ENCODE peak calls at places on chromosome 10, in nine cellular contexts. One of them, this sample, is unnamed.

GRCh38 chr10:69570050-69570816 is 3.0 kb downstream of the NEUROG3 start:
- DNase-seq in NCI-H345: no peak
- DNase-seq in brain microvascular endothelial cell: no peak
- DNase-seq in B cell: no peak
- DNase-seq in NCI-H2081: no peak
- DNase-seq in prostate gland: no peak
- DNase-seq in T-helper 9 cell: no peak
- DNase-seq in mammary epithelial cell: no peak
- DNase-seq in left ventricle myocardium superior: no peak
- DNase-seq in this sample: no peak

GRCh38 chr10:84743483-84743882 is 415.1 kb downstream of the CCSER2 start:
- DNase-seq in NCI-H345: no peak
- DNase-seq in left ventricle myocardium superior: no peak
- DNase-seq in B cell: no peak
- DNase-seq in brain microvascular endothelial cell: peak
- DNase-seq in T-helper 9 cell: no peak
- DNase-seq in NCI-H2081: no peak
- DNase-seq in prostate gland: no peak
- DNase-seq in mammary epithelial cell: no peak
- DNase-seq in this sample: no peak

GRCh38 chr10:118511720-118512119 is 83.7 kb downstream of the PRLHR start:
- DNase-seq in NCI-H345: no peak
- DNase-seq in NCI-H2081: no peak
- DNase-seq in T-helper 9 cell: no peak
- DNase-seq in mammary epithelial cell: peak
- DNase-seq in B cell: no peak
- DNase-seq in prostate gland: no peak
- DNase-seq in brain microvascular endothelial cell: no peak
- DNase-seq in left ventricle myocardium superior: no peak
- DNase-seq in this sample: no peak

GRCh38 chr10:69952069-69952800 is 100.4 kb upstream of the MACROH2A2 start:
- DNase-seq in prostate gland: no peak
- DNase-seq in NCI-H345: no peak
- DNase-seq in NCI-H2081: no peak
- DNase-seq in B cell: no peak
- DNase-seq in left ventricle myocardium superior: no peak
- DNase-seq in mammary epithelial cell: no peak
- DNase-seq in T-helper 9 cell: no peak
- DNase-seq in brain microvascular endothelial cell: no peak
- DNase-seq in this sample: peak

GRCh38 chr10:69438531-69439349 is 12.5 kb upstream of the TSPAN15 start:
- DNase-seq in left ventricle myocardium superior: no peak
- DNase-seq in B cell: no peak
- DNase-seq in NCI-H2081: no peak
- DNase-seq in NCI-H345: no peak
- DNase-seq in prostate gland: peak
- DNase-seq in T-helper 9 cell: no peak
- DNase-seq in mammary epithelial cell: peak
- DNase-seq in brain microvascular endothelial cell: peak
- DNase-seq in this sample: no peak

GRCh38 chr10:63780075-63780474 is 258.9 kb downstream of the REEP3 start:
- DNase-seq in B cell: no peak
- DNase-seq in NCI-H2081: no peak
- DNase-seq in left ventricle myocardium superior: no peak
- DNase-seq in T-helper 9 cell: no peak
- DNase-seq in prostate gland: no peak
- DNase-seq in mammary epithelial cell: no peak
- DNase-seq in brain microvascular endothelial cell: no peak
- DNase-seq in NCI-H345: no peak
- DNase-seq in this sample: no peak

GRCh38 chr10:3852147-3852904 is 67.3 kb upstream of the KLF6 start:
- DNase-seq in NCI-H345: peak
- DNase-seq in T-helper 9 cell: peak
- DNase-seq in prostate gland: peak
- DNase-seq in left ventricle myocardium superior: peak
- DNase-seq in brain microvascular endothelial cell: peak
- DNase-seq in mammary epithelial cell: peak
- DNase-seq in B cell: no peak
- DNase-seq in NCI-H2081: peak
- DNase-seq in this sample: no peak

GRCh38 chr10:89695307-89695706 is 6.1 kb upstream of the KIF20B start:
- DNase-seq in NCI-H345: no peak
- DNase-seq in NCI-H2081: no peak
- DNase-seq in left ventricle myocardium superior: no peak
- DNase-seq in mammary epithelial cell: no peak
- DNase-seq in brain microvascular endothelial cell: no peak
- DNase-seq in prostate gland: no peak
- DNase-seq in B cell: no peak
- DNase-seq in T-helper 9 cell: no peak
- DNase-seq in this sample: no peak

GRCh38 chr10:70459771-70460490 is 18.4 kb upstream of the NODAL start:
- DNase-seq in mammary epithelial cell: no peak
- DNase-seq in B cell: no peak
- DNase-seq in brain microvascular endothelial cell: no peak
- DNase-seq in NCI-H2081: no peak
- DNase-seq in NCI-H345: no peak
- DNase-seq in left ventricle myocardium superior: no peak
- DNase-seq in T-helper 9 cell: no peak
- DNase-seq in prostate gland: no peak
- DNase-seq in this sample: no peak

GRCh38 chr10:79130846-79131245 is 62.1 kb downstream of the ZMIZ1 start:
- DNase-seq in T-helper 9 cell: no peak
- DNase-seq in prostate gland: no peak
- DNase-seq in left ventricle myocardium superior: no peak
- DNase-seq in NCI-H2081: no peak
- DNase-seq in brain microvascular endothelial cell: no peak
- DNase-seq in B cell: no peak
- DNase-seq in NCI-H345: no peak
- DNase-seq in mammary epithelial cell: no peak
- DNase-seq in this sample: no peak

GRCh38 chr10:43221419-43222293 is 45.2 kb downstream of the RASGEF1A start:
- DNase-seq in NCI-H2081: no peak
- DNase-seq in T-helper 9 cell: no peak
- DNase-seq in NCI-H345: no peak
- DNase-seq in brain microvascular endothelial cell: no peak
- DNase-seq in left ventricle myocardium superior: peak
- DNase-seq in B cell: peak
- DNase-seq in prostate gland: no peak
- DNase-seq in mammary epithelial cell: no peak
- DNase-seq in this sample: no peak

GRCh38 chr10:98030093-98030821 is at the start of gene CRTAC1:
- DNase-seq in mammary epithelial cell: no peak
- DNase-seq in T-helper 9 cell: no peak
- DNase-seq in prostate gland: peak
- DNase-seq in NCI-H2081: peak
- DNase-seq in left ventricle myocardium superior: peak
- DNase-seq in NCI-H345: peak
- DNase-seq in brain microvascular endothelial cell: no peak
- DNase-seq in B cell: no peak
- DNase-seq in this sample: no peak

GRCh38 chr10:47026301-47027107 is 115.3 kb downstream of the PTPN20 start:
- DNase-seq in prostate gland: no peak
- DNase-seq in left ventricle myocardium superior: no peak
- DNase-seq in B cell: no peak
- DNase-seq in NCI-H345: no peak
- DNase-seq in NCI-H2081: no peak
- DNase-seq in mammary epithelial cell: no peak
- DNase-seq in brain microvascular endothelial cell: no peak
- DNase-seq in T-helper 9 cell: no peak
- DNase-seq in this sample: no peak

GRCh38 chr10:923844-924523 is 7.5 kb downstream of the LARP4B start:
- DNase-seq in left ventricle myocardium superior: no peak
- DNase-seq in B cell: no peak
- DNase-seq in T-helper 9 cell: no peak
- DNase-seq in NCI-H345: no peak
- DNase-seq in prostate gland: no peak
- DNase-seq in mammary epithelial cell: no peak
- DNase-seq in brain microvascular endothelial cell: no peak
- DNase-seq in NCI-H2081: no peak
- DNase-seq in this sample: no peak

GRCh38 chr10:101562231-101562630 is 25.8 kb downstream of the POLL start:
- DNase-seq in brain microvascular endothelial cell: no peak
- DNase-seq in left ventricle myocardium superior: no peak
- DNase-seq in mammary epithelial cell: no peak
- DNase-seq in T-helper 9 cell: no peak
- DNase-seq in B cell: no peak
- DNase-seq in prostate gland: no peak
- DNase-seq in NCI-H2081: no peak
- DNase-seq in NCI-H345: no peak
- DNase-seq in this sample: no peak

GRCh38 chr10:118045842-118046490 is 775 bp downstream of the RAB11FIP2 start:
- DNase-seq in left ventricle myocardium superior: no peak
- DNase-seq in brain microvascular endothelial cell: peak
- DNase-seq in mammary epithelial cell: peak
- DNase-seq in T-helper 9 cell: peak
- DNase-seq in NCI-H2081: no peak
- DNase-seq in NCI-H345: peak
- DNase-seq in prostate gland: peak
- DNase-seq in B cell: no peak
- DNase-seq in this sample: peak

GRCh38 chr10:614772-615582 is 74.5 kb downstream of the DIP2C start:
- DNase-seq in B cell: peak
- DNase-seq in T-helper 9 cell: no peak
- DNase-seq in NCI-H345: no peak
- DNase-seq in left ventricle myocardium superior: peak
- DNase-seq in NCI-H2081: no peak
- DNase-seq in mammary epithelial cell: no peak
- DNase-seq in brain microvascular endothelial cell: no peak
- DNase-seq in prostate gland: no peak
- DNase-seq in this sample: no peak

GRCh38 chr10:88152720-88153119 is 289.3 kb downstream of the PTEN start:
- DNase-seq in brain microvascular endothelial cell: peak
- DNase-seq in B cell: no peak
- DNase-seq in NCI-H2081: no peak
- DNase-seq in mammary epithelial cell: peak
- DNase-seq in prostate gland: peak
- DNase-seq in NCI-H345: no peak
- DNase-seq in left ventricle myocardium superior: no peak
- DNase-seq in T-helper 9 cell: no peak
- DNase-seq in this sample: no peak

GRCh38 chr10:52858722-52859121 is 86.1 kb upstream of the MBL2 start:
- DNase-seq in prostate gland: no peak
- DNase-seq in T-helper 9 cell: no peak
- DNase-seq in NCI-H2081: no peak
- DNase-seq in B cell: no peak
- DNase-seq in left ventricle myocardium superior: no peak
- DNase-seq in mammary epithelial cell: peak
- DNase-seq in brain microvascular endothelial cell: no peak
- DNase-seq in NCI-H345: no peak
- DNase-seq in this sample: no peak

GRCh38 chr10:31820096-31820495 is 108.5 kb downstream of the ARHGAP12 start:
- DNase-seq in B cell: no peak
- DNase-seq in T-helper 9 cell: no peak
- DNase-seq in brain microvascular endothelial cell: no peak
- DNase-seq in mammary epithelial cell: no peak
- DNase-seq in NCI-H2081: no peak
- DNase-seq in prostate gland: no peak
- DNase-seq in left ventricle myocardium superior: no peak
- DNase-seq in NCI-H345: no peak
- DNase-seq in this sample: no peak

GRCh38 chr10:102405632-102406031 is 10.1 kb downstream of the NFKB2 start:
- DNase-seq in NCI-H345: no peak
- DNase-seq in prostate gland: no peak
- DNase-seq in mammary epithelial cell: no peak
- DNase-seq in T-helper 9 cell: no peak
- DNase-seq in B cell: no peak
- DNase-seq in left ventricle myocardium superior: no peak
- DNase-seq in brain microvascular endothelial cell: no peak
- DNase-seq in NCI-H2081: no peak
- DNase-seq in this sample: no peak

GRCh38 chr10:7541137-7542087 is 125.4 kb downstream of the ITIH5 start:
- DNase-seq in B cell: no peak
- DNase-seq in prostate gland: no peak
- DNase-seq in NCI-H2081: no peak
- DNase-seq in mammary epithelial cell: no peak
- DNase-seq in brain microvascular endothelial cell: peak
- DNase-seq in T-helper 9 cell: no peak
- DNase-seq in left ventricle myocardium superior: peak
- DNase-seq in NCI-H345: no peak
- DNase-seq in this sample: no peak

GRCh38 chr10:64394744-64395143 is 873.5 kb downstream of the REEP3 start:
- DNase-seq in brain microvascular endothelial cell: peak
- DNase-seq in NCI-H2081: no peak
- DNase-seq in T-helper 9 cell: no peak
- DNase-seq in mammary epithelial cell: no peak
- DNase-seq in B cell: no peak
- DNase-seq in prostate gland: no peak
- DNase-seq in NCI-H345: no peak
- DNase-seq in left ventricle myocardium superior: no peak
- DNase-seq in this sample: no peak

GRCh38 chr10:7033031-7033430 is 377.8 kb downstream of the SFMBT2 start:
- DNase-seq in NCI-H345: no peak
- DNase-seq in left ventricle myocardium superior: no peak
- DNase-seq in mammary epithelial cell: no peak
- DNase-seq in prostate gland: no peak
- DNase-seq in NCI-H2081: no peak
- DNase-seq in T-helper 9 cell: no peak
- DNase-seq in B cell: no peak
- DNase-seq in brain microvascular endothelial cell: no peak
- DNase-seq in this sample: no peak

GRCh38 chr10:96413151-96413787 is 54.5 kb upstream of the OPALIN start:
- DNase-seq in brain microvascular endothelial cell: no peak
- DNase-seq in B cell: no peak
- DNase-seq in T-helper 9 cell: no peak
- DNase-seq in mammary epithelial cell: no peak
- DNase-seq in NCI-H345: no peak
- DNase-seq in prostate gland: no peak
- DNase-seq in NCI-H2081: no peak
- DNase-seq in left ventricle myocardium superior: peak
- DNase-seq in this sample: no peak

GRCh38 chr10:48462482-48463020 is 142.3 kb downstream of the ARHGAP22 start:
- DNase-seq in prostate gland: no peak
- DNase-seq in left ventricle myocardium superior: no peak
- DNase-seq in T-helper 9 cell: no peak
- DNase-seq in NCI-H345: no peak
- DNase-seq in B cell: no peak
- DNase-seq in NCI-H2081: no peak
- DNase-seq in mammary epithelial cell: no peak
- DNase-seq in brain microvascular endothelial cell: no peak
- DNase-seq in this sample: no peak

GRCh38 chr10:72764151-72764550 is 72.2 kb downstream of the MCU start:
- DNase-seq in B cell: no peak
- DNase-seq in left ventricle myocardium superior: no peak
- DNase-seq in T-helper 9 cell: no peak
- DNase-seq in mammary epithelial cell: peak
- DNase-seq in prostate gland: no peak
- DNase-seq in NCI-H2081: no peak
- DNase-seq in NCI-H345: no peak
- DNase-seq in brain microvascular endothelial cell: peak
- DNase-seq in this sample: no peak

GRCh38 chr10:16777473-16778370 is 39.5 kb downstream of the RSU1 start:
- DNase-seq in brain microvascular endothelial cell: peak
- DNase-seq in T-helper 9 cell: no peak
- DNase-seq in prostate gland: no peak
- DNase-seq in NCI-H2081: peak
- DNase-seq in left ventricle myocardium superior: no peak
- DNase-seq in mammary epithelial cell: peak
- DNase-seq in NCI-H345: peak
- DNase-seq in B cell: no peak
- DNase-seq in this sample: peak

GRCh38 chr10:125064681-125065492 is 95.5 kb downstream of the CTBP2 start:
- DNase-seq in B cell: no peak
- DNase-seq in left ventricle myocardium superior: no peak
- DNase-seq in NCI-H345: no peak
- DNase-seq in prostate gland: peak
- DNase-seq in brain microvascular endothelial cell: no peak
- DNase-seq in mammary epithelial cell: peak
- DNase-seq in T-helper 9 cell: no peak
- DNase-seq in NCI-H2081: no peak
- DNase-seq in this sample: peak

GRCh38 chr10:75512534-75512933 is 81.1 kb downstream of the LRMDA start:
- DNase-seq in NCI-H2081: no peak
- DNase-seq in NCI-H345: no peak
- DNase-seq in B cell: no peak
- DNase-seq in brain microvascular endothelial cell: no peak
- DNase-seq in mammary epithelial cell: peak
- DNase-seq in left ventricle myocardium superior: no peak
- DNase-seq in prostate gland: peak
- DNase-seq in T-helper 9 cell: no peak
- DNase-seq in this sample: no peak

GRCh38 chr10:26939957-26940354 is 79.2 kb upstream of the ABI1 start:
- DNase-seq in B cell: no peak
- DNase-seq in prostate gland: no peak
- DNase-seq in left ventricle myocardium superior: no peak
- DNase-seq in NCI-H2081: no peak
- DNase-seq in NCI-H345: no peak
- DNase-seq in brain microvascular endothelial cell: no peak
- DNase-seq in mammary epithelial cell: no peak
- DNase-seq in T-helper 9 cell: no peak
- DNase-seq in this sample: no peak